ENCODE peak calls at places on chromosomes 11 and 22, in six cellular contexts. C is HCT116, X is K562, W is endothelial cell of umbilical vein, Q is GM12878, N is GM23338. O is an unnamed sample.

GRCh38 chr11:12100886-12101285 is 9.5 kb upstream of the MICAL2 start:
- DNase-seq in C (no peak), X (no peak), Q (no peak), W (no peak), N (no peak), O (no peak)

GRCh38 chr11:21072517-21072916 is 403.1 kb downstream of the NELL1 start:
- DNase-seq in Q (no peak), C (no peak), W (no peak), N (no peak), X (no peak), O (no peak)

GRCh38 chr11:132472411-132473205 is 1059.7 kb downstream of the OPCML start:
- DNase-seq in X (no peak), N (no peak), W (no peak), Q (no peak), C (no peak), O (no peak)

GRCh38 chr11:116276051-116277044 is 496.4 kb downstream of the BUD13 start:
- DNase-seq in N (peak), C (peak), Q (no peak), X (peak), W (peak), O (no peak)

GRCh38 chr11:19191530-19192169 is 10.1 kb downstream of the CSRP3 start:
- DNase-seq in N (no peak), Q (no peak), W (no peak), C (no peak), X (no peak), O (no peak)

GRCh38 chr22:25898707-25899365 is 156.8 kb downstream of the MYO18B start:
- DNase-seq in N (peak), W (no peak), Q (no peak), C (peak), X (peak), O (no peak)

GRCh38 chr22:37552560-37553163 is 7.6 kb upstream of the CDC42EP1 start:
- DNase-seq in Q (no peak), N (peak), W (no peak), X (peak), C (no peak), O (no peak)

GRCh38 chr11:43576834-43577521 is 103.6 kb upstream of the HSD17B12 start:
- DNase-seq in X (peak), W (peak), Q (no peak), C (peak), N (peak), O (no peak)

GRCh38 chr11:120548682-120549209 is 37.2 kb downstream of the GRIK4 start:
- DNase-seq in X (no peak), C (no peak), Q (no peak), N (no peak), W (no peak), O (no peak)

GRCh38 chr22:48794906-48795305 is 1032.8 kb downstream of the BRD1 start:
- DNase-seq in X (no peak), Q (no peak), W (no peak), C (no peak), N (no peak), O (no peak)

GRCh38 chr11:22976146-22976545 is 115.9 kb upstream of the CCDC179 start:
- DNase-seq in W (no peak), C (no peak), N (no peak), X (no peak), Q (no peak), O (no peak)

GRCh38 chr22:38222797-38223119 is 21.0 kb downstream of the MAFF start:
- DNase-seq in C (no peak), W (peak), X (no peak), Q (no peak), N (no peak), O (no peak)

GRCh38 chr11:29321293-29322132 is 695.3 kb downstream of the KCNA4 start:
- DNase-seq in W (no peak), Q (no peak), C (peak), N (no peak), X (no peak), O (no peak)

GRCh38 chr11:44600739-44601416 is 35.4 kb downstream of the CD82 start:
- DNase-seq in X (no peak), C (no peak), N (peak), W (no peak), Q (no peak), O (peak)

GRCh38 chr11:2759228-2760195 is 59.7 kb upstream of the KCNQ1OT1 start:
- DNase-seq in C (no peak), X (no peak), N (no peak), Q (no peak), W (no peak), O (no peak)

GRCh38 chr11:68036717-68037239 is 2.0 kb upstream of the TCIRG1 start:
- DNase-seq in W (no peak), Q (no peak), X (no peak), C (no peak), N (no peak), O (no peak)

GRCh38 chr22:46737105-46737975 is 712 bp downstream of the CERK start:
- DNase-seq in Q (no peak), X (peak), N (peak), C (no peak), W (peak), O (no peak)

GRCh38 chr22:27779650-27780049 is 21.9 kb downstream of the MN1 start:
- DNase-seq in C (no peak), N (no peak), W (peak), X (no peak), Q (no peak), O (no peak)

GRCh38 chr22:23789638-23790037 is 2.9 kb downstream of the SMARCB1 start:
- DNase-seq in C (no peak), N (no peak), X (no peak), Q (no peak), W (no peak), O (no peak)

GRCh38 chr11:27429740-27430451 is 42.7 kb downstream of the LGR4 start:
- DNase-seq in W (no peak), N (peak), Q (no peak), X (no peak), C (no peak), O (no peak)

GRCh38 chr11:67373916-67374570 is 645 bp upstream of the CLCF1 start:
- DNase-seq in Q (no peak), W (peak), C (peak), N (peak), X (peak), O (no peak)

GRCh38 chr11:36233226-36233625 is 56.0 kb downstream of the COMMD9 start:
- DNase-seq in Q (no peak), X (no peak), W (peak), N (no peak), C (no peak), O (no peak)

GRCh38 chr11:13440100-13440855 is 22.7 kb downstream of the BTBD10 start:
- DNase-seq in W (peak), N (peak), C (peak), Q (no peak), X (no peak), O (no peak)

GRCh38 chr11:8593935-8594909 is at the start of gene STK33:
- DNase-seq in C (peak), N (peak), Q (no peak), W (no peak), X (peak), O (no peak)
- TF ChIP-seq EZH2 in C (no peak), N (no peak), Q (no peak), W (peak), X (no peak), O (peak)

DNA sequence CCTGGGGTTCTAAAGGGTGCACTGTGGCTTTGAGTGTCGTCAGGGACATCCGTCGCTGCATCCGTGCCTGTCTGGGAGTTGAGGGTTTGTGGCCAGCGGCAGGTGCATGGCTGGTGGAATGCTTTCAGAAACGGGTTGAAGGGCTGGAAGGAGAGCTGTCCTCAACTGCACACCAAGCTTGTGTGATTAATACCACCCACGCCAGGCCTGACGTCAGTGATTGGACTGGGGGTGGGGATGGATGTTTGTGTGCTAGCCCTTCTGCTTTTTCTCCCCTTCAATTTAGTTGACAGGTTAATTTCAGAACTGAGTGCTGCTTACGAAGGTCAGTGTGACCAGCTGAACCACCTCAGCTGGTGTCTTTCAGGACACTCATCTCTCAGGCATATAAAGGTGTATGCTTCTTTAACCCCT is 3.2 kb upstream of the GAB2 start:
- DNase-seq in Q (no peak), X (no peak), N (no peak), W (peak), C (no peak), O (no peak)
- TF ChIP-seq POLR2AphosphoS5 in Q (no peak), X (no peak), N (no peak), W (no peak), C (no peak), O (no peak)

DNA sequence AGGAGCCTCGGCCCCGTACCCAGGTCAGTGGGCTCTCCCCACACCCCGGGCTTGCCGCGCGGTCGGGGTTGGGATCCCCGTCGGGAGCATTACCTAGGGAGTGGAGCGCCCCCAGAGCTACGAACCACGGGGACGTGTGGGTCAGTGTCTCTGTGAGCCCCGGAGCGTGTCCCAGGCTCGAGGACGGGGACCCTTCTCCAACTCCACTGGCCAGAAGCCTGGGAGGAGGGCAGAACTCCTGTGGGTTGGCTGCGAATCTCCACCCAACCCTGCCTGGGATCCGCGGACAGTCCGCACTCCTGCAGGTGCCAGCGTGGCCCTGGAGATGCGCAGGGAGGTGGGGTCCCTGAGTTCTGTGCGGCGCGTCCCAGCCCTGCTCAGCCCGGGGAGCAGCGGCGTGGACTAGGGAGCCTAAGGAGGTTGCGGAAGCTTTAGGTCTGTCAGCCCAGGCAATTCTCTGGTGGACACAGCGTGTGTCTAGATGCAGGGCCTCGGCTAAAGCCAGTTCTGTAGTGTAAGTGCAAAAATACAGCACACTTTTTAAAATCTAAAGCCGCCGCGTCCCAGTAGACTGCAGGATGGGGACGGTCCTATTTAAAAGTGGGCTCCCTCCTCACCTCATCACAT is 413 bp downstream of the PPFIBP2 start:
- DNase-seq in W (no peak), N (peak), C (no peak), Q (no peak), X (no peak), O (no peak)
- TF ChIP-seq EZH2 in W (peak), N (no peak), C (no peak), Q (no peak), X (no peak), O (no peak)

GRCh38 chr22:35299717-35300497 is at the start of gene TOM1:
- DNase-seq in W (peak), Q (peak), N (peak), X (peak), C (peak), O (peak)
- TF ChIP-seq POLR2AphosphoS5 in W (peak), Q (peak), N (no peak), X (no peak), C (peak), O (peak)

GRCh38 chr11:26248661-26249060 is 83.3 kb upstream of the ANO3 start:
- DNase-seq in C (no peak), N (no peak), W (no peak), X (no peak), Q (no peak), O (no peak)
- TF ChIP-seq EZH2 in C (no peak), N (no peak), W (no peak), X (no peak), Q (no peak), O (no peak)

DNA sequence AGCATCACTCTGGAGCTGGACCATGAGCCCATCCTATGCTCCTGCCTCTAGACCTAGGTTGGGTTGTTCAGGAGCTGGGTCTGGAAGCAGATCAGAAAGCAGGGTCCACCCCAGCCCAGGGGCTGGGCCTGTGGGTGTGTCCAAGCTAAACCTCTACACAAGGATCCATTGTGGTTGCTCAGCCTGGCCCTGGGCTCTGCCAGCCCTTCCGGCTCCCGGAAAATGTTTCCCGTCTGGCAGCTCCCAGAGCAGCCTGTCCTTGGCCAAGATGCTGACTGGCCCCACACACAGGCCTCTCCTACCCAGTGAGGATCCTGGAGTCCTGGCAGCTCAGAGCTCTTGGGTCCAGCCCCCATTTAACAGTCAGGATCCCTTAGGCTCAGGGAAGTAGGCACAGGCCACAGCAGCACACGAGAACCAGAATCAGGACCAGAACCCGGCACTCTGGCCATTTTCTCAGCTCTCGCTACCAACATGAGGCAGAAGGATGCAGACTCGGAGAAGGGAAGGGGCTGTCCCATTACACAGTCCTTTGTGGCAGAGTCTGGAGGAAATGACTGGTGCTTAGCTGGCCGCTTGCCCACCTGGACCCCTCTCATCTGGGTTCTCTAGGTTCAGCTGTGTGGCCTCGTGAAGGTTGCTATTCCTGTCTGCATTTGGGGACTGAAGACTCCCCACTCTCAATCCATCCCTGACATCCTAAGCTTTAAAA is 35.4 kb upstream of the FCHSD2 start:
- DNase-seq in W (peak), Q (no peak), N (no peak), C (no peak), X (no peak), O (no peak)
- TF ChIP-seq POLR2AphosphoS5 in W (peak), Q (no peak), N (no peak), C (no peak), X (no peak), O (no peak)

DNA sequence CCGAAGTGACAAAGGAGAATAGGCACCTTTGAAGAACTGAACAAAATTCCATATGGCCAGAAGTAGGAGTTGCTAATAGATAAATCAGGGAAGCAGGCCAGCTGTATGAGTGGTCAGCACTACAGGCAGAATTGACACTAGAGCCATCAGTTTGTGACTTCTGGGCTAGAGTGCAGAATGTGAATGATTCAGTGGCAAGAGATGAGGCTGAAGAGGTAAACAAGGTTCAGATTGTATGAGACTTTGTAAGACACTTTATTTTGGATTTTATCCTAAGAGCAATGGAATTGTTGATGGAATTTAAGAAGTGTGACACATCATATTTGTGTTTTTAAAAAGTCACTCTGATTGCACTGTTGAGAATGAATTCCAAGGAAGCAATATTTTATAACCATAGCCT is 12.9 kb downstream of the BIRC3 start:
- DNase-seq in C (no peak), X (no peak), W (no peak), N (no peak), Q (no peak), O (no peak)
- TF ChIP-seq EZH2 in C (no peak), X (no peak), W (no peak), N (no peak), Q (no peak), O (no peak)

GRCh38 chr22:44549701-44550100 is 51.7 kb upstream of the RTL6 start:
- DNase-seq in W (no peak), X (no peak), C (no peak), Q (no peak), N (no peak), O (no peak)

GRCh38 chr22:44554411-44554810 is 56.4 kb upstream of the RTL6 start:
- DNase-seq in W (no peak), X (no peak), Q (no peak), N (no peak), C (no peak), O (no peak)

GRCh38 chr22:44547371-44547770 is 49.3 kb upstream of the RTL6 start:
- DNase-seq in X (no peak), N (no peak), W (no peak), C (no peak), Q (no peak), O (no peak)

GRCh38 chr22:44549021-44549420 is 51.0 kb upstream of the RTL6 start:
- DNase-seq in C (no peak), Q (no peak), W (no peak), N (no peak), X (no peak), O (no peak)

GRCh38 chr22:44550666-44551491 is 52.8 kb upstream of the RTL6 start:
- DNase-seq in Q (peak), X (no peak), C (no peak), N (no peak), W (peak), O (no peak)
- TF ChIP-seq POLR2AphosphoS5 in Q (no peak), X (no peak), C (no peak), N (no peak), W (no peak), O (no peak)

GRCh38 chr11:64690235-64690634 is 32.8 kb downstream of the NRXN2 start:
- DNase-seq in X (no peak), C (no peak), W (no peak), Q (no peak), N (no peak), O (no peak)

GRCh38 chr11:64687204-64687603 is 35.8 kb downstream of the NRXN2 start:
- DNase-seq in C (no peak), X (no peak), N (no peak), Q (no peak), W (peak), O (no peak)

GRCh38 chr11:64686466-64687175 is 36.4 kb downstream of the NRXN2 start:
- DNase-seq in C (no peak), W (no peak), Q (no peak), X (no peak), N (no peak), O (no peak)

GRCh38 chr11:64688534-64688982 is 34.4 kb downstream of the NRXN2 start:
- DNase-seq in C (peak), W (peak), N (peak), X (peak), Q (peak), O (peak)

DNA sequence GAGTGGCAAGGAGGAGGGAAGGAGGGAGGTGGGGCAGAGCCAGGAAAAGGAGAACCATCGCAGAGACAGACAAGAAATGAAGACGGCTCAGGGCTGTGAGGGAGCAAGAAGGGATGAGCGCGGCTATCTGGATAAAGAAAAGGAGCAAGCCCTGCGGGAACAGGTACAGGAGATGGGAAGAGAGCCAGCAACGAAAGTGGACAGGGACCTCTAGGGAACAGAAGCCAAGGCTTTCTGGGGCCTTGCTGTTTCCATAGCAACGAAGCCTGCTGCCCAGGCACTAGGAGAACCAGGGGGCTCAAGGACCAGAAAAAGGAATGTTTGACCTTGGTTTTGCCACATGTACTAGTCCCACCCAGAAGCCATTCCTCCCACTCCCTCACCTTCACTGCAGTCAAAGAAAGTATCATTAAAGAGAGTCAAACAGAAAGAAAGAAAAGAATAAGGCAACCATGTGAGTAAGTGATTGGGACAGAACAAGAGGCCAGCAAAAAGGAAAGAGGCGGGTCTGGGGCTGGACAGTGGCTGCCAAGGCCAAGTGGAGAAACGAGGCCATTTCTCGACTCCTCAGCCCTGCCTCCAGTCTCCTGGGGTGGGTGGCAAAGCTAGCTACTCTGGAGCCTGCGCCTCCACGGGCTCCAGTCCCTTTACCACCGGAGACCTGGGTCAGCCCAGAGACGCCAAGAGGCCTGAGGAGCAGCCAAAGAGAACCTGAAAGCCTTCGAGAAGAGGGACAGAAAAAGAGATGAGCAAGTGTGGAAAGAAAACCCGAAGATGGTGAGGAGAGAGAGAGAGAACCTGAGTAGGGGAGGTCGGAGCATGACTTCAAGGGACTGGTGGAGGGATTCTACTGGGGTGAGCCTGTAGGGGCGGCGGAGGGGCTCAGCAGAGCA is 35.1 kb downstream of the NRXN2 start:
- DNase-seq in X (no peak), N (no peak), W (no peak), Q (no peak), C (no peak), O (no peak)
- TF ChIP-seq EZH2 in X (no peak), N (no peak), W (no peak), Q (no peak), C (no peak), O (no peak)

O was measured in SK-N-MC.